ENCODE peak calls at places on chromosomes 13 and 19, in eight cellular contexts. B, G, E, Y, X, P, Q and O are unnamed samples.

GRCh38 chr13:80340643-80341097 is 256 bp downstream of the SPRY2 start:
- DNase-seq in B (no peak), G (no peak), E (peak; percentile 72), Y (no peak), X (no peak), P (no peak), Q (no peak), O (no peak)

GRCh38 chr13:32125746-32126145 is 94.2 kb downstream of the FRY start:
- DNase-seq in B (peak; percentile 44), G (no peak), E (peak; percentile 14), Y (no peak), X (no peak), P (no peak), Q (no peak), O (peak; percentile 73)

GRCh38 chr19:19262190-19263057 is 10.7 kb downstream of the TM6SF2 start:
- DNase-seq in B (no peak), G (no peak), E (no peak), Y (peak; percentile 59), X (peak; percentile 74), P (peak; percentile 82), Q (no peak), O (peak; percentile 84)

GRCh38 chr13:25493930-25494707 is 122.3 kb downstream of the ATP8A2 start:
- DNase-seq in B (no peak), G (no peak), E (no peak), Y (peak; percentile 36), X (no peak), P (peak; percentile 48), Q (no peak), O (no peak)

GRCh38 chr13:22927008-22927393 is 253.8 kb upstream of the SGCG start:
- DNase-seq in B (no peak), G (no peak), E (no peak), Y (no peak), X (no peak), P (peak; percentile 58), Q (no peak), O (no peak)

GRCh38 chr13:33017410-33017929 is 1.2 kb downstream of the KL start:
- DNase-seq in B (no peak), G (peak; percentile 30), E (peak; percentile 55), Y (peak; percentile 54), X (no peak), P (peak; percentile 66), Q (no peak), O (peak; percentile 74)

GRCh38 chr19:6061420-6062130 is 48.7 kb downstream of the RFX2 start:
- DNase-seq in B (no peak), G (no peak), E (no peak), Y (no peak), X (no peak), P (no peak), Q (no peak), O (no peak)

GRCh38 chr13:104854007-104854406 is 1681.5 kb downstream of the EFNB2 start:
- DNase-seq in B (no peak), G (no peak), E (no peak), Y (peak; percentile 8), X (no peak), P (no peak), Q (no peak), O (no peak)

GRCh38 chr13:19591864-19592263 is 30.5 kb upstream of the TPTE2 start:
- DNase-seq in B (no peak), G (no peak), E (no peak), Y (no peak), X (no peak), P (no peak), Q (no peak), O (no peak)

DNA sequence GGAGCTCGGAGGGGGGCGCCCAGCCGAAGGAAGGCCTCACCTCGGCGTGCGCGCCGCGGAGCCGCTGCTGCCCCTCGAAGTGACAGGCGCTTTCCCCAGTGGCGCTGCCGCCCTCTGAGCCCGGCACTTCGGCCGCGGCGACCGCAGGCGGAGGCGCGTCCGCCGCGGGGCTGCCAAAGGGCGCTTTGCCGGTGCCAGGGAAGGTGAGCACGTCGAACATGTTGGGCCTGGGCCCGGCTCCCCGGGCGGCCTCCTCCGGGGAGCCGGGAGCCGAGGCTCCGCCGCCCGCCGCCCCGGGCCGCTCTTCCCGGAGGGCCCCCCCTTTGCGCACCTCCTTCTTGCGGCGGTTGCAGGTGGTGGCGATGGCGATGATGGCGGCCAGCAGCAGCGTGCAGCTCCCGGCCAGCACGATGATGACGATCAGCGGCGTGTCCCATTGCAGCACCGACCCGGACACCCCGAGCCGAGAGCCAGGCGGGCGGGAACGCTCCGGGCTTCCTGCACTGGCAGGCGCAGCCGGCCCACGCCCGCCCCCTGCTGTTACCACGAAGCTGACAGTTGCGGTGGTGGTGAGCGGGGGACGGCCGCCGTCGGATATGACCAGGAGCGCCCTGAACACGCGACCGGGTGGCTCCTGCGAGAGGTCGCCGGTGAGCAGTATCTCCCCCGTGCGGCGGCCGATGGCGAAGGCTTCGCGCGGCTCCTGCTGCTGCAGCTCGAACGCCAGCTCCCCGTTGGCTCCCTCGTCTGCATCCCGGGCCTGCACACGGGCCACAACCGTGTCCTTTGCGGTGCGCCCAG is 2.5 kb downstream of the PCDH8 start:
- DNase-seq in B (no peak), G (no peak), E (peak; percentile 3), Y (peak; percentile 85), X (peak; percentile 89), P (peak; percentile 82), Q (no peak), O (peak; percentile 87)
- TF ChIP-seq CTCF in B (no peak), G (no peak), E (no peak), Y (peak; percentile 54), X (peak; percentile 46), P (peak; percentile 66), Q (no peak), O (no peak)

DNA sequence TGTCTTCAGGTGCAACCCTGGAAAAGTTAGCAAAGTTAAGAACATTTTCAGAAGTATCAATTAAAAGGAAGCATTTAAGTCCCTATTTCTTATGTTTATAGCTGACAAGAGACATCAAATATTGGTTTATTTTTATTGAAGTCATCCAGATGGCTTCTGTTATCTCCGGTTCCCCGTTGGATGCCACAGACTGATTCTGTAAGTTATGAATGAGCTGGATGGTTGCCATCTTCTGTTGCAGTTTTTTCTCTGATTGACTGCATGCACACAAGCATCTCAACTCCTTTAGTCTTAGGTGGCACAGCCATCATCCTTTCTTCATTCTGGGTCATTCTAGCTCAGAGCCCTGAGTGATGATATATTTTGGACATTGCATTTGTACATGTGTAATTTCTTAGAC is 10.6 kb upstream of the OXGR1 start:
- DNase-seq in B (no peak), G (no peak), E (no peak), Y (no peak), X (no peak), P (no peak), Q (no peak), O (no peak)
- H3K4me2 ChIP-seq in B (no peak overlapping the region), G (no peak overlapping the region), E (no peak overlapping the region), Y (no peak overlapping the region), X (no peak overlapping the region), P (no peak overlapping the region), Q (no peak overlapping the region), O (no peak overlapping the region)

GRCh38 chr19:57327993-57328392 is 7.7 kb downstream of the ZNF543 start:
- DNase-seq in B (no peak), G (no peak), E (no peak), Y (no peak), X (no peak), P (no peak), Q (no peak), O (no peak)

GRCh38 chr19:57320180-57321084 is at the start of gene ZNF543:
- DNase-seq in B (peak; percentile 98), G (peak; percentile 96), E (peak; percentile 96), Y (peak; percentile 99), X (peak; percentile 96), P (peak; percentile 99), Q (peak; percentile 92), O (peak; percentile 99)

GRCh38 chr19:57321164-57321563 is 892 bp downstream of the ZNF543 start:
- DNase-seq in B (no peak), G (no peak), E (no peak), Y (no peak), X (no peak), P (no peak), Q (no peak), O (no peak)

GRCh38 chr19:57321746-57322145 is 1.5 kb downstream of the ZNF543 start:
- DNase-seq in B (no peak), G (no peak), E (no peak), Y (no peak), X (no peak), P (no peak), Q (no peak), O (no peak)

DNA sequence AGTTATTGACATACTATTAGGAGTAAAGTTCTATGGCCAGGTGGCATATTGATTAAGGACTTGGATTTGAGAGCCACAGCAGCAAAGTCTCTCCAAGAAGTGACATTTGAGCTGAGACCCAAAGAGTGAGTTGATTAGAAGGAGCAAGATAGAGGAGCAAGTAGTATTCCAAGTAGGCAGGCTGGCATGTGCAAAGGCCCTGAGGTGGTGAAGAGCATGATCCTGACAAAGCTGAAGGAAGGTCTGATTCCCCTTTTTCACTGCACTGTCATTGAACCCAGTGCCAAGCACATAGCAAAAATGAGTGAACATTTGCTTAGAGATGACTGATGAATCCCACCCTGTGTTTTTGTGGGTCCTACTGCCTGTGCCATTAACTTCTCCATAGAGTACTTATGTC is 4.7 kb downstream of the ZNF543 start:
- DNase-seq in B (no peak), G (no peak), E (no peak), Y (no peak), X (no peak), P (no peak), Q (no peak), O (no peak)
- H3K36me3 ChIP-seq in B (peaks cover 53% of the 10 kb centered on the region), G (peaks cover 72% of the 10 kb centered on the region), E (peaks cover 13% of the 10 kb centered on the region), Y (no peaks in the 10 kb centered on the region), X (peaks cover 19% of the 10 kb centered on the region), P (peaks cover 12% of the 10 kb centered on the region), Q (peaks cover 34% of the 10 kb centered on the region), O (peaks cover 62% of the 10 kb centered on the region)

DNA sequence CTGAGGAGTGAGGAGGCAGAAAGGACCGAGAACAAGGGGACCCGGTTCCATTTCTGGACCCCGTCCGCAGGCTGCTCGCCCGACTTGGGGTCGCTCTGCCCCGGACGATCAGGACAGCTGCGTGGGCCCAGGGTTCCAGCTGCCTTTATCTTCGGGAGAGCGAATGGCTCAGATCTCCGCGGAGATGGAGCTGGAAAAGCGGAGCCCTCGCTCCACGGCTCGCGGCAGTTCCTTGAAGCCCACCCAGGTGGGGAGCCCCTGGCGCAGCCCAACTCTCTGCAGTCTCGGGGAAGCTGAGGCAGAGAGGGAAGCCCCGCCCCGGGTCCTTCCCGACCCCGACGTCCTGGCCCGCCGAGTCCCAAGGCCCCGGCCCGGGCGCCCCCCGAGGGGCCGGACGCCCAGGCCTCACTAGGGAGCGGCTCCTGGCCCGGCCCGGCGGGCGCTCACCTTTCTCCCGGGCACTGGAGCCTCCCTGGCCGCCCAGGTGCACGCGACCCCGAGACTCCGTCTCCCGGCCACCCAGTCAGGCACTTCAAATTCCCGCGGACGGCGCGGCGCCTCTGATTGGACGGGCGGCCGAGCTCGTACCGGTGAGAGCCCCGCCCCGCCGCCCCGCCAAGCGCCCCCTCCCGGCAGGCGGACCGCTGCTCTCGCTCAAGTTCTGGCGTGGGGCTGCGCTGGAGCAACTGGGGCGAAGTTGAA is 485.7 kb downstream of the UQCRFS1 start:
- DNase-seq in B (no peak), G (no peak), E (peak; percentile 32), Y (peak; percentile 43), X (peak; percentile 88), P (peak; percentile 85), Q (no peak), O (no peak)
- TF ChIP-seq CTCF in B (no peak), G (no peak), E (no peak), Y (peak; percentile 41), X (peak; percentile 43), P (peak; percentile 59), Q (no peak), O (no peak)

DNA sequence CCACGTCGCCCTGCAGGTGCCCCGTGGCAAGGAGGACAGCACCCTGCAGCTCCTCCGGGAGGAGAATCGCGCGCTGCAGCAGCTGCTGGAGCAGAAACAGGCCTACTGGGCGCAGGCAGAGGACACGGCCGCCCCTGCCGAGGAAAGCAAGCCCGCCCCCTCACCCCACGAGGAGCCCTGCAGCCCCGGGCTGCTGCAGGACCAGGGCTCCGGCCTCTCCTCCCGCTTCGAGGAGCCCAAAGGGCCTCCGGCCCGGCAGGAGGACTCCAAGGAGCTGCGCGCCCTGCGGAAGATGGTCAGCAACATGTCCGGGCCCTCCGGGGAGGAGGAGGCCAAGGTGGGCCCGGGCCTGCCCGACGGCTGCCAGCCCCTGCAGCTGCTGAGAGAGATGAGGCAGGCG is 11.6 kb downstream of the CBY2 start:
- DNase-seq in B (no peak), G (no peak), E (no peak), Y (no peak), X (no peak), P (no peak), Q (no peak), O (no peak)
- H3K4me2 ChIP-seq in B (no peak overlapping the region), G (no peak overlapping the region), E (no peak overlapping the region), Y (no peak overlapping the region), X (no peak overlapping the region), P (no peak overlapping the region), Q (no peak overlapping the region), O (no peak overlapping the region)